ENCODE peak calls at places on chromosomes 13 and 19, in seven cellular contexts. G is anterior cingulate cortex; B is WTC11; I is stimulated activated CD8-positive, alpha-beta memory T cell treated with anti-CD3 and anti-CD28 coated beads, Interleukin-7, amount 100 ng/mL, for 48 hours; O is NCI-H446 treated with DMSO at 0.1 percent for 48 hours; R is renal cortical epithelial cell; Y is GM13976. U is an unnamed sample.

GRCh38 chr13:98252931-98253470 is 75.9 kb upstream of the RNF113B start:
- DNase-seq in Y (no peak), O (no peak), B (no peak), I (no peak), R (peak), G (no peak), U (peak)

GRCh38 chr13:33172400-33172799 is 113.2 kb downstream of the STARD13 start:
- DNase-seq in B (no peak), O (no peak), G (no peak), I (no peak), R (no peak), Y (no peak), U (no peak)

GRCh38 chr13:78465250-78465649 is 138.1 kb downstream of the POU4F1 start:
- DNase-seq in Y (no peak), O (no peak), R (no peak), G (no peak), B (no peak), I (no peak), U (no peak)

GRCh38 chr19:16210168-16210567 is 12.5 kb downstream of the AP1M1 start:
- DNase-seq in B (no peak), Y (no peak), G (no peak), R (no peak), I (no peak), O (no peak), U (no peak)

GRCh38 chr19:9953802-9954542 is 17.7 kb upstream of the OLFM2 start:
- DNase-seq in R (no peak), G (peak), Y (no peak), O (no peak), B (no peak), I (no peak), U (no peak)

GRCh38 chr13:113969973-113970611 is 3.8 kb downstream of the C13orf46 start:
- DNase-seq in O (no peak), G (no peak), R (no peak), I (no peak), Y (no peak), B (peak), U (no peak)

GRCh38 chr19:55149078-55150003 is at the start of gene TNNT1:
- DNase-seq in B (peak), O (no peak), R (no peak), Y (no peak), G (no peak), I (no peak), U (no peak)

GRCh38 chr19:572891-573825 is 762 bp downstream of the BSG start:
- DNase-seq in I (no peak), B (no peak), R (peak), O (no peak), G (no peak), Y (no peak), U (peak)

GRCh38 chr19:53467503-53468262 is at the start of gene ZNF813:
- DNase-seq in B (peak), R (peak), I (peak), O (peak), Y (peak), G (peak), U (no peak)

GRCh38 chr13:48391257-48391656 is 21.7 kb downstream of the LPAR6 start:
- DNase-seq in B (no peak), O (no peak), G (no peak), Y (no peak), I (no peak), R (no peak), U (no peak)

GRCh38 chr19:33273881-33274662 is 28.3 kb downstream of the CEBPA start:
- DNase-seq in R (peak), I (no peak), B (no peak), G (no peak), Y (no peak), O (no peak), U (peak)

GRCh38 chr19:35790981-35791813 is 15.8 kb downstream of the ARHGAP33 start:
- DNase-seq in I (no peak), R (no peak), O (no peak), Y (no peak), B (no peak), G (no peak), U (no peak)

GRCh38 chr13:109743706-109744453 is 42.5 kb downstream of the IRS2 start:
- DNase-seq in O (no peak), G (no peak), B (no peak), Y (no peak), R (peak), I (no peak), U (peak)

GRCh38 chr19:1474011-1474764 is 4.8 kb downstream of the C19orf25 start:
- DNase-seq in I (no peak), R (no peak), Y (no peak), O (no peak), B (peak), G (peak), U (no peak)